ENCODE peak calls at places on chromosome 11, in eight cellular contexts. V is IMR-90, Y is GM13977, Q is body of pancreas, A is lung, M is colonic mucosa, J is WTC11, E is stomach. H is an unnamed sample.

GRCh38 chr11:57546869-57547518 is 9.6 kb downstream of the SMTNL1 start:
- DNase-seq in Y (peak; percentile 66), J (peak; percentile 39), E (no peak), A (no peak), V (peak; percentile 72), Q (no peak), M (no peak), H (no peak)

GRCh38 chr11:67997460-67997921 is 6.4 kb downstream of the UNC93B1 start:
- DNase-seq in E (no peak), M (no peak), Y (no peak), J (no peak), V (no peak), A (no peak), Q (no peak), H (no peak)

GRCh38 chr11:109957601-109958000 is 135.6 kb upstream of the ZC3H12C start:
- DNase-seq in E (no peak), V (peak; percentile 58), J (no peak), Q (no peak), A (no peak), Y (no peak), M (no peak), H (no peak)

GRCh38 chr11:16356057-16356750 is at the start of gene SOX6:
- DNase-seq in E (no peak), Q (peak; percentile 12), J (no peak), Y (no peak), M (no peak), V (peak; percentile 67), A (no peak), H (peak; percentile 14)

GRCh38 chr11:86442420-86442819 is 67.7 kb downstream of the CCDC81 start:
- DNase-seq in E (no peak), V (peak; percentile 30), A (no peak), Q (no peak), Y (no peak), J (no peak), M (no peak), H (no peak)

GRCh38 chr11:102478660-102479245 is 26.2 kb upstream of the TMEM123 start:
- DNase-seq in Y (no peak), J (no peak), A (no peak), M (no peak), E (no peak), Q (no peak), V (no peak), H (no peak)

GRCh38 chr11:78510025-78510596 is 64.6 kb downstream of the NARS2 start:
- DNase-seq in Y (no peak), Q (no peak), J (no peak), A (no peak), V (no peak), M (no peak), E (no peak), H (no peak)

GRCh38 chr11:61922539-61922938 is 5.2 kb upstream of the RAB3IL1 start:
- DNase-seq in Y (no peak), Q (peak; percentile 45), E (peak; percentile 36), A (no peak), M (peak; percentile 69), V (peak; percentile 48), J (no peak), H (no peak)

GRCh38 chr11:68199295-68199987 is 13.7 kb downstream of the KMT5B start:
- DNase-seq in Q (no peak), E (no peak), J (no peak), V (no peak), Y (no peak), A (no peak), M (no peak), H (no peak)

GRCh38 chr11:65781152-65781961 is 581 bp upstream of the AP5B1 start:
- DNase-seq in E (no peak), Y (peak; percentile 17), Q (peak; percentile 35), M (peak; percentile 36), J (peak; percentile 73), A (no peak), V (no peak), H (peak; percentile 50)
- TF ChIP-seq CTCF in E (no peak), Y (peak; percentile 58), Q (no peak), M (no peak), J (no peak), A (no peak), V (peak; percentile 35), H (no peak)

GRCh38 chr11:72534859-72535547 is 100.7 kb upstream of the CLPB start:
- DNase-seq in M (no peak), A (no peak), Q (peak; percentile 16), V (no peak), J (peak; percentile 45), Y (no peak), E (no peak), H (no peak)
- TF ChIP-seq CTCF in M (no peak), A (no peak), Q (no peak), V (no peak), J (no peak), Y (no peak), E (no peak), H (no peak)

DNA sequence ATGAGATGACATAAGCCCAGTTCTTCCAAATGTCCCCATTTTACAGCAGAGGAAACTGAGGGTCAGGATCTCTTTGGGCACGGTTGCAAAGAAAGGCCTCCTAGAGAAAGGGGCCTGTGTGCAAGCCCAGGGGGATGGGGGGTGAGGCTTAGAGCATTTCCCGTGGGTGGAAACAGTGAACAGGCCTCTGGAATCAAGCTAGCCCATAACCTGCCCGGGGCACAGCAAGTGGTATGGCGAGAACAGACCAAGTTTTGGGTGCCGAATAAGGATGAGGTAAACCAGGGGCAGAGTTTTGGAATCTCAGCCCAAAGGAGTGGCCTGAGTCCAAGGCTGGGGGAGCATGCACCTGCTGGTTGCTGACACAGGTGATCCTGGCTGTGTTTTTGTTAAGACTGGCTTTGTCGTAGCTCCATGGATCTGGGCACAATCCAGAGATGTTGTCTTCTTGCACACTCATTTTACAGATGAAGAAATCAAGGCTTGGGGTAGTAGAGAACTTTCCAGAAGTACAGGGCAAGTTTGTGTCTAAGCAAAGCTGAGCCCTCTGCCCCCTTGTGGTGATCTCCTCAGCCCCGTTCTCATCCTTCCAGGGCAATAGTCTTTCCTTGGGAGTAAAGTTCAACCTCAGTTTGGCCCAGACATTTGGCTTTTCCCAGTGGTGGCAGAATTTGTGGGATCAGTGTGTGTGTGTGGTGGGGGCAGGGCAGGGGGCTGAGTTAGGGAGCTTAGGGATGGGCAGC is 53.5 kb upstream of the MYEOV start:
- DNase-seq in V (peak; percentile 14), A (no peak), Y (no peak), Q (peak; percentile 51), E (peak; percentile 49), J (no peak), M (peak; percentile 63), H (peak; percentile 23)
- TF ChIP-seq CTCF in V (peak; percentile 40), A (peak; percentile 1), Y (peak; percentile 31), Q (peak; percentile 38), E (no peak), J (peak; percentile 12), M (peak; percentile 19), H (no peak)

GRCh38 chr11:133581091-133581490 is 48.8 kb upstream of the OPCML start:
- DNase-seq in Q (no peak), E (no peak), Y (no peak), J (no peak), A (no peak), M (no peak), V (no peak), H (no peak)

GRCh38 chr11:133577403-133577802 is 45.1 kb upstream of the OPCML start:
- DNase-seq in E (no peak), Q (no peak), Y (no peak), J (no peak), M (no peak), V (no peak), A (no peak), H (no peak)

GRCh38 chr11:133579165-133580031 is 47.1 kb upstream of the OPCML start:
- DNase-seq in M (no peak), V (no peak), Q (no peak), J (peak; percentile 49), A (no peak), E (no peak), Y (no peak), H (no peak)

GRCh38 chr11:133570376-133570775 is 38.1 kb upstream of the OPCML start:
- DNase-seq in V (no peak), A (no peak), M (no peak), J (no peak), Y (no peak), Q (no peak), E (no peak), H (no peak)

DNA sequence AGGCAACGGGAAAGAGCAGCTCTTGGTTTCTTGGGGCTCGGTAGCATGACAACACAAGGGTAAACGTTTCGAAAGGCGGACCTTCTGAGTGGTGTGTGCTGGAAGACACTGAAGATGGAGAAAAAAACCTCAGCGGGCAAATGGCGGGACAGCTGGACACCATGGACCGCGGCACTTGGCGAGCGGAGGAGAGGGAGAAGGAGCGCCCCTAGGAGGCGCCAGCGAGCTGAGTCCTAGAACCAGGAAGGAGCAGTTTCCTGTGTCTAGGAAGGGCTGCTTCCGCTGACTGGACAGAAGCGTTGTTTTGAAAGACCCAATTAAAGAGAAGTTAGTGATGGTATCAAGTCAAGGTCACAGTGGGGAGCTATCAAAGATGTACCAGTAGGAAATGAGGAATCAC is 44.0 kb upstream of the OPCML start:
- DNase-seq in A (no peak), Y (no peak), J (peak; percentile 86), M (no peak), E (no peak), Q (no peak), V (no peak), H (no peak)
- TF ChIP-seq CTCF in A (no peak), Y (no peak), J (peak; percentile 78), M (no peak), E (no peak), Q (no peak), V (no peak), H (no peak)

GRCh38 chr11:6273188-6273587 is 13.6 kb downstream of the CCKBR start:
- DNase-seq in M (no peak), J (no peak), Q (no peak), E (no peak), Y (no peak), A (no peak), V (no peak), H (no peak)

GRCh38 chr11:6268811-6269210 is 9.2 kb downstream of the CCKBR start:
- DNase-seq in E (no peak), Y (no peak), Q (no peak), V (peak; percentile 22), A (no peak), J (no peak), M (no peak), H (no peak)

GRCh38 chr11:6269994-6270393 is 10.4 kb downstream of the CCKBR start:
- DNase-seq in Y (no peak), J (peak; percentile 59), E (no peak), V (no peak), M (no peak), A (no peak), Q (no peak), H (no peak)

GRCh38 chr11:6270584-6271246 is 11.1 kb downstream of the CCKBR start:
- DNase-seq in Y (no peak), E (no peak), J (no peak), M (no peak), Q (no peak), V (no peak), A (no peak), H (no peak)

GRCh38 chr11:6271598-6271997 is 12.0 kb downstream of the CCKBR start:
- DNase-seq in Q (no peak), Y (no peak), A (no peak), E (no peak), J (no peak), M (no peak), V (no peak), H (no peak)
- TF ChIP-seq CTCF in Q (no peak), Y (no peak), A (no peak), E (no peak), J (no peak), M (no peak), V (no peak), H (no peak)

GRCh38 chr11:126149759-126150236 is 61.7 kb downstream of the RPUSD4 start:
- DNase-seq in Y (no peak), A (no peak), Q (no peak), E (no peak), M (no peak), V (no peak), J (no peak), H (no peak)
- TF ChIP-seq CTCF in Y (no peak), A (no peak), Q (no peak), E (no peak), M (no peak), V (no peak), J (no peak), H (no peak)

H was measured in Calu3.